ENCODE peak calls at places on chromosome 22, in four cellular contexts. One of them, this sample, is unnamed.

GRCh38 chr22:27749597-27750225 is 51.8 kb downstream of the MN1 start:
- DNase-seq in endodermal cell: peak; percentile 82
- DNase-seq in activated CD4-positive, alpha-beta T cell treated with anti-CD3 and anti-CD28 coated beads, Interleukin-2, amount 50 U/mL, for 1 hour: no peak
- DNase-seq in non-pigmented ciliary epithelial cell: no peak
- DNase-seq in this sample: peak; percentile 59

GRCh38 chr22:22085702-22086500 is 103.3 kb upstream of the TOP3B start:
- DNase-seq in activated CD4-positive, alpha-beta T cell treated with anti-CD3 and anti-CD28 coated beads, Interleukin-2, amount 50 U/mL, for 1 hour: no peak
- DNase-seq in endodermal cell: no peak
- DNase-seq in non-pigmented ciliary epithelial cell: no peak
- DNase-seq in this sample: no peak

GRCh38 chr22:32623943-32624342 is 149.3 kb downstream of the FBXO7 start:
- DNase-seq in activated CD4-positive, alpha-beta T cell treated with anti-CD3 and anti-CD28 coated beads, Interleukin-2, amount 50 U/mL, for 1 hour: no peak
- DNase-seq in non-pigmented ciliary epithelial cell: peak; percentile 76
- DNase-seq in endodermal cell: no peak
- DNase-seq in this sample: no peak

GRCh38 chr22:27399161-27399560 is 402.4 kb downstream of the MN1 start:
- DNase-seq in activated CD4-positive, alpha-beta T cell treated with anti-CD3 and anti-CD28 coated beads, Interleukin-2, amount 50 U/mL, for 1 hour: no peak
- DNase-seq in non-pigmented ciliary epithelial cell: no peak
- DNase-seq in endodermal cell: no peak
- DNase-seq in this sample: no peak

GRCh38 chr22:43142881-43143562 is at the start of gene MCAT:
- DNase-seq in non-pigmented ciliary epithelial cell: no peak
- DNase-seq in endodermal cell: peak; percentile 91
- DNase-seq in activated CD4-positive, alpha-beta T cell treated with anti-CD3 and anti-CD28 coated beads, Interleukin-2, amount 50 U/mL, for 1 hour: peak; percentile 74
- DNase-seq in this sample: peak; percentile 75

GRCh38 chr22:39658367-39658766 is 87.8 kb downstream of the CACNA1I start:
- DNase-seq in activated CD4-positive, alpha-beta T cell treated with anti-CD3 and anti-CD28 coated beads, Interleukin-2, amount 50 U/mL, for 1 hour: peak; percentile 39
- DNase-seq in non-pigmented ciliary epithelial cell: no peak
- DNase-seq in endodermal cell: no peak
- DNase-seq in this sample: no peak

GRCh38 chr22:47551438-47551788 is 789.0 kb downstream of the TBC1D22A start:
- DNase-seq in activated CD4-positive, alpha-beta T cell treated with anti-CD3 and anti-CD28 coated beads, Interleukin-2, amount 50 U/mL, for 1 hour: no peak
- DNase-seq in endodermal cell: no peak
- DNase-seq in non-pigmented ciliary epithelial cell: no peak
- DNase-seq in this sample: no peak

GRCh38 chr22:17359501-17359900 is 9.8 kb upstream of the CECR2 start:
- DNase-seq in activated CD4-positive, alpha-beta T cell treated with anti-CD3 and anti-CD28 coated beads, Interleukin-2, amount 50 U/mL, for 1 hour: no peak
- DNase-seq in non-pigmented ciliary epithelial cell: no peak
- DNase-seq in endodermal cell: no peak
- DNase-seq in this sample: no peak

GRCh38 chr22:22508274-22509176 is at the start of gene ZNF280B:
- DNase-seq in endodermal cell: peak; percentile 96
- DNase-seq in non-pigmented ciliary epithelial cell: peak; percentile 23
- DNase-seq in activated CD4-positive, alpha-beta T cell treated with anti-CD3 and anti-CD28 coated beads, Interleukin-2, amount 50 U/mL, for 1 hour: peak; percentile 79
- DNase-seq in this sample: peak; percentile 90

GRCh38 chr22:38230108-38230825 is 28.5 kb downstream of the MAFF start:
- DNase-seq in endodermal cell: peak; percentile 76
- DNase-seq in activated CD4-positive, alpha-beta T cell treated with anti-CD3 and anti-CD28 coated beads, Interleukin-2, amount 50 U/mL, for 1 hour: peak; percentile 40
- DNase-seq in non-pigmented ciliary epithelial cell: no peak
- DNase-seq in this sample: peak; percentile 70

GRCh38 chr22:30457964-30458363 is 13.9 kb downstream of the SEC14L3 start:
- DNase-seq in activated CD4-positive, alpha-beta T cell treated with anti-CD3 and anti-CD28 coated beads, Interleukin-2, amount 50 U/mL, for 1 hour: no peak
- DNase-seq in non-pigmented ciliary epithelial cell: no peak
- DNase-seq in endodermal cell: no peak
- DNase-seq in this sample: no peak

GRCh38 chr22:48758021-48758561 is 1069.6 kb downstream of the BRD1 start:
- DNase-seq in activated CD4-positive, alpha-beta T cell treated with anti-CD3 and anti-CD28 coated beads, Interleukin-2, amount 50 U/mL, for 1 hour: no peak
- DNase-seq in non-pigmented ciliary epithelial cell: no peak
- DNase-seq in endodermal cell: peak; percentile 45
- DNase-seq in this sample: peak; percentile 20

GRCh38 chr22:38235240-38235850 is 33.6 kb downstream of the MAFF start:
- DNase-seq in non-pigmented ciliary epithelial cell: no peak
- DNase-seq in endodermal cell: no peak
- DNase-seq in activated CD4-positive, alpha-beta T cell treated with anti-CD3 and anti-CD28 coated beads, Interleukin-2, amount 50 U/mL, for 1 hour: no peak
- DNase-seq in this sample: no peak

GRCh38 chr22:35231585-35232084 is 25.7 kb upstream of the HMGXB4 start:
- DNase-seq in non-pigmented ciliary epithelial cell: no peak
- DNase-seq in endodermal cell: peak; percentile 93
- DNase-seq in activated CD4-positive, alpha-beta T cell treated with anti-CD3 and anti-CD28 coated beads, Interleukin-2, amount 50 U/mL, for 1 hour: peak; percentile 74
- DNase-seq in this sample: peak; percentile 86

GRCh38 chr22:19878461-19879247 is 24.0 kb upstream of the GNB1L start:
- DNase-seq in non-pigmented ciliary epithelial cell: no peak
- DNase-seq in activated CD4-positive, alpha-beta T cell treated with anti-CD3 and anti-CD28 coated beads, Interleukin-2, amount 50 U/mL, for 1 hour: no peak
- DNase-seq in endodermal cell: peak; percentile 32
- DNase-seq in this sample: no peak

GRCh38 chr22:48631288-48631687 is 1196.4 kb downstream of the BRD1 start:
- DNase-seq in non-pigmented ciliary epithelial cell: no peak
- DNase-seq in activated CD4-positive, alpha-beta T cell treated with anti-CD3 and anti-CD28 coated beads, Interleukin-2, amount 50 U/mL, for 1 hour: no peak
- DNase-seq in endodermal cell: no peak
- DNase-seq in this sample: no peak

GRCh38 chr22:18133452-18133851 is 16.5 kb upstream of the USP18 start:
- DNase-seq in activated CD4-positive, alpha-beta T cell treated with anti-CD3 and anti-CD28 coated beads, Interleukin-2, amount 50 U/mL, for 1 hour: no peak
- DNase-seq in non-pigmented ciliary epithelial cell: no peak
- DNase-seq in endodermal cell: no peak
- DNase-seq in this sample: no peak

GRCh38 chr22:31118046-31118820 is 4.5 kb upstream of the INPP5J start:
- DNase-seq in non-pigmented ciliary epithelial cell: no peak
- DNase-seq in activated CD4-positive, alpha-beta T cell treated with anti-CD3 and anti-CD28 coated beads, Interleukin-2, amount 50 U/mL, for 1 hour: no peak
- DNase-seq in endodermal cell: no peak
- DNase-seq in this sample: no peak

GRCh38 chr22:27195104-27195503 is 537.7 kb downstream of the MIAT start:
- DNase-seq in endodermal cell: no peak
- DNase-seq in non-pigmented ciliary epithelial cell: no peak
- DNase-seq in activated CD4-positive, alpha-beta T cell treated with anti-CD3 and anti-CD28 coated beads, Interleukin-2, amount 50 U/mL, for 1 hour: no peak
- DNase-seq in this sample: no peak

GRCh38 chr22:27259390-27259789 is 542.2 kb downstream of the MN1 start:
- DNase-seq in non-pigmented ciliary epithelial cell: no peak
- DNase-seq in endodermal cell: no peak
- DNase-seq in activated CD4-positive, alpha-beta T cell treated with anti-CD3 and anti-CD28 coated beads, Interleukin-2, amount 50 U/mL, for 1 hour: no peak
- DNase-seq in this sample: no peak

GRCh38 chr22:26632422-26633155 is 10.8 kb downstream of the CRYBA4 start:
- DNase-seq in endodermal cell: no peak
- DNase-seq in non-pigmented ciliary epithelial cell: no peak
- DNase-seq in activated CD4-positive, alpha-beta T cell treated with anti-CD3 and anti-CD28 coated beads, Interleukin-2, amount 50 U/mL, for 1 hour: no peak
- DNase-seq in this sample: no peak

GRCh38 chr22:23168381-23169031 is 11.8 kb upstream of the BCR start:
- DNase-seq in non-pigmented ciliary epithelial cell: no peak
- DNase-seq in activated CD4-positive, alpha-beta T cell treated with anti-CD3 and anti-CD28 coated beads, Interleukin-2, amount 50 U/mL, for 1 hour: no peak
- DNase-seq in endodermal cell: no peak
- DNase-seq in this sample: no peak

GRCh38 chr22:26586556-26587325 is 3.2 kb downstream of the TPST2 start:
- DNase-seq in endodermal cell: no peak
- DNase-seq in non-pigmented ciliary epithelial cell: no peak
- DNase-seq in activated CD4-positive, alpha-beta T cell treated with anti-CD3 and anti-CD28 coated beads, Interleukin-2, amount 50 U/mL, for 1 hour: no peak
- DNase-seq in this sample: no peak

GRCh38 chr22:36406139-36406538 is 18.4 kb upstream of the MYH9 start:
- DNase-seq in endodermal cell: no peak
- DNase-seq in activated CD4-positive, alpha-beta T cell treated with anti-CD3 and anti-CD28 coated beads, Interleukin-2, amount 50 U/mL, for 1 hour: no peak
- DNase-seq in non-pigmented ciliary epithelial cell: no peak
- DNase-seq in this sample: no peak

GRCh38 chr22:20061481-20061861 is 18.6 kb upstream of the DGCR8 start:
- DNase-seq in endodermal cell: no peak
- DNase-seq in activated CD4-positive, alpha-beta T cell treated with anti-CD3 and anti-CD28 coated beads, Interleukin-2, amount 50 U/mL, for 1 hour: no peak
- DNase-seq in non-pigmented ciliary epithelial cell: no peak
- DNase-seq in this sample: no peak

GRCh38 chr22:24525416-24526037 is 29.4 kb downstream of the GUCD1 start:
- DNase-seq in endodermal cell: peak; percentile 95
- DNase-seq in non-pigmented ciliary epithelial cell: no peak
- DNase-seq in activated CD4-positive, alpha-beta T cell treated with anti-CD3 and anti-CD28 coated beads, Interleukin-2, amount 50 U/mL, for 1 hour: peak; percentile 76
- DNase-seq in this sample: peak; percentile 85

GRCh38 chr22:35517769-35518530 is 22.7 kb upstream of the RASD2 start:
- DNase-seq in non-pigmented ciliary epithelial cell: no peak
- DNase-seq in endodermal cell: peak; percentile 57
- DNase-seq in activated CD4-positive, alpha-beta T cell treated with anti-CD3 and anti-CD28 coated beads, Interleukin-2, amount 50 U/mL, for 1 hour: no peak
- DNase-seq in this sample: no peak

GRCh38 chr22:28948404-28948803 is 65.0 kb downstream of the ZNRF3 start:
- DNase-seq in non-pigmented ciliary epithelial cell: no peak
- DNase-seq in endodermal cell: no peak
- DNase-seq in activated CD4-positive, alpha-beta T cell treated with anti-CD3 and anti-CD28 coated beads, Interleukin-2, amount 50 U/mL, for 1 hour: no peak
- DNase-seq in this sample: no peak

GRCh38 chr22:17257578-17257977 is 38.3 kb upstream of the ADA2 start:
- DNase-seq in endodermal cell: peak; percentile 68
- DNase-seq in non-pigmented ciliary epithelial cell: no peak
- DNase-seq in activated CD4-positive, alpha-beta T cell treated with anti-CD3 and anti-CD28 coated beads, Interleukin-2, amount 50 U/mL, for 1 hour: no peak
- DNase-seq in this sample: no peak

GRCh38 chr22:23289851-23290724 is 109.8 kb downstream of the BCR start:
- DNase-seq in endodermal cell: peak; percentile 93
- DNase-seq in activated CD4-positive, alpha-beta T cell treated with anti-CD3 and anti-CD28 coated beads, Interleukin-2, amount 50 U/mL, for 1 hour: peak; percentile 56
- DNase-seq in non-pigmented ciliary epithelial cell: no peak
- DNase-seq in this sample: peak; percentile 75

GRCh38 chr22:38712496-38713207 is 6.9 kb downstream of the GTPBP1 start:
- DNase-seq in endodermal cell: peak; percentile 87
- DNase-seq in activated CD4-positive, alpha-beta T cell treated with anti-CD3 and anti-CD28 coated beads, Interleukin-2, amount 50 U/mL, for 1 hour: no peak
- DNase-seq in non-pigmented ciliary epithelial cell: no peak
- DNase-seq in this sample: no peak

This sample was measured in H9.